ENCODE peak calls at places on chromosome 7, in five cellular contexts. A is ovary, N is K562, E is A549, I is transverse colon. H is an unnamed sample.

GRCh38 chr7:35649711-35650110 is 45.2 kb downstream of the HERPUD2 start:
- DNase-seq in A (no peak), N (no peak), E (no peak), I (no peak), H (no peak)

GRCh38 chr7:36639826-36640225 is 84.5 kb downstream of the AOAH start:
- DNase-seq in A (no peak), N (no peak), E (no peak), I (peak), H (peak)

GRCh38 chr7:30459591-30460245 is 18.9 kb downstream of the NOD1 start:
- DNase-seq in A (peak), N (no peak), E (peak), I (peak), H (no peak)

GRCh38 chr7:51785806-51786205 is 469.2 kb upstream of the COBL start:
- DNase-seq in A (no peak), N (no peak), E (no peak), I (no peak), H (no peak)

GRCh38 chr7:138483516-138483915 is 23.5 kb downstream of the TRIM24 start:
- DNase-seq in A (no peak), N (no peak), E (no peak), I (no peak), H (no peak)

GRCh38 chr7:155862516-155863257 is 50.4 kb upstream of the SHH start:
- DNase-seq in A (no peak), N (peak), E (peak), I (no peak), H (peak)

GRCh38 chr7:30164567-30164966 is 29.8 kb downstream of the MTURN start:
- DNase-seq in A (no peak), N (peak), E (peak), I (no peak), H (no peak)

GRCh38 chr7:4042402-4042801 is 639.7 kb upstream of the FOXK1 start:
- DNase-seq in A (no peak), N (no peak), E (no peak), I (no peak), H (no peak)

GRCh38 chr7:105268511-105269392 is 120.0 kb downstream of the SRPK2 start:
- DNase-seq in A (no peak), N (peak), E (peak), I (no peak), H (no peak)

GRCh38 chr7:139731802-139732470 is 45.9 kb downstream of the HIPK2 start:
- DNase-seq in A (peak), N (no peak), E (peak), I (peak), H (peak)

GRCh38 chr7:618539-619355 is 99.1 kb upstream of the PDGFA start:
- DNase-seq in A (no peak), N (no peak), E (no peak), I (peak), H (peak)

GRCh38 chr7:25180946-25181345 is 47.3 kb downstream of the NPVF start:
- DNase-seq in A (no peak), N (peak), E (peak), I (no peak), H (no peak)

GRCh38 chr7:48280100-48280499 is 108.8 kb downstream of the ABCA13 start:
- DNase-seq in A (no peak), N (no peak), E (no peak), I (no peak), H (no peak)

GRCh38 chr7:63114371-63114985 is 884.2 kb upstream of the ZNF722 start:
- DNase-seq in A (no peak), N (no peak), E (no peak), I (no peak), H (no peak)

GRCh38 chr7:33251261-33251660 is 121.9 kb downstream of the BBS9 start:
- DNase-seq in A (no peak), N (no peak), E (peak), I (no peak), H (no peak)

GRCh38 chr7:123432601-123433000 is 101.8 kb downstream of the IQUB start:
- DNase-seq in A (no peak), N (no peak), E (no peak), I (no peak), H (no peak)

GRCh38 chr7:1404881-1405548 is 54.3 kb downstream of the MICALL2 start:
- DNase-seq in A (no peak), N (no peak), E (no peak), I (no peak), H (no peak)

GRCh38 chr7:134948246-134948645 is 38.1 kb upstream of the AGBL3 start:
- DNase-seq in A (no peak), N (no peak), E (no peak), I (no peak), H (no peak)

GRCh38 chr7:7175075-7175695 is 7.2 kb upstream of the C1GALT1 start:
- DNase-seq in A (no peak), N (no peak), E (no peak), I (no peak), H (no peak)

GRCh38 chr7:112080441-112080840 is 125.8 kb downstream of the DOCK4 start:
- DNase-seq in A (no peak), N (no peak), E (peak), I (no peak), H (no peak)

GRCh38 chr7:151129141-151129835 is 38.2 kb downstream of the GBX1 start:
- DNase-seq in A (no peak), N (no peak), E (no peak), I (no peak), H (no peak)

GRCh38 chr7:78212476-78213060 is 414.0 kb downstream of the PHTF2 start:
- DNase-seq in A (no peak), N (no peak), E (no peak), I (no peak), H (no peak)

GRCh38 chr7:35647171-35647574 is 47.8 kb downstream of the HERPUD2 start:
- DNase-seq in A (no peak), N (peak), E (no peak), I (peak), H (no peak)

GRCh38 chr7:131604841-131605279 is 48.4 kb upstream of the PODXL start:
- DNase-seq in A (no peak), N (no peak), E (peak), I (no peak), H (no peak)

GRCh38 chr7:129188372-129188891 is at the start of gene SMO:
- DNase-seq in A (peak), N (no peak), E (peak), I (peak), H (peak)

GRCh38 chr7:147298611-147299043 is 1182.0 kb downstream of the CNTNAP2 start:
- DNase-seq in A (no peak), N (no peak), E (no peak), I (no peak), H (no peak)

GRCh38 chr7:23373151-23374004 is 74.2 kb downstream of the MALSU1 start:
- DNase-seq in A (no peak), N (no peak), E (no peak), I (no peak), H (no peak)

GRCh38 chr7:150983893-150984368 is 5.8 kb upstream of the KCNH2 start:
- DNase-seq in A (no peak), N (peak), E (no peak), I (no peak), H (no peak)

GRCh38 chr7:99030951-99031350 is 113.0 kb downstream of the SMURF1 start:
- DNase-seq in A (peak), N (no peak), E (no peak), I (no peak), H (no peak)

DNA sequence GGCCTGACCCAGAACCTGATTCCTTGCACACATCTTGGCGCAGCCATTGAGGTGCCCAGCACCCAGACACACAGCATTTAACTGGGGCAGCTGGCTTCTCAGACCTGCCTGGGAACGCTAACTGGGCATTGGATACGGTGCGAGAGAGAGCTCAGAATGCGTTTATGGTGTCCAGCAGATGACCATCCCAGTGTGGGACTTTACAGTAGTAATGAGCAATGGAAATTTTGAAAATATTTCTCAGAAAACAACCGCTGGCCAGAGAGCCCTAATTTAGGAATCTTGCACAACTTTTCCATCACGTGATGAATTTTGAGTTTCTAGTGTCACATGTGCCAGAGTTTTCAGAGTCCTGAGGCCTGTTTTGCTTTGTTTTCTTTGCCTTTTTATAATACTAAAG is 78.2 kb upstream of the SEC61G start:
- DNase-seq in A (peak), N (no peak), E (no peak), I (no peak), H (no peak)
- TF ChIP-seq EP300 in A (no peak), N (no peak), E (no peak), I (no peak), H (no peak)

DNA sequence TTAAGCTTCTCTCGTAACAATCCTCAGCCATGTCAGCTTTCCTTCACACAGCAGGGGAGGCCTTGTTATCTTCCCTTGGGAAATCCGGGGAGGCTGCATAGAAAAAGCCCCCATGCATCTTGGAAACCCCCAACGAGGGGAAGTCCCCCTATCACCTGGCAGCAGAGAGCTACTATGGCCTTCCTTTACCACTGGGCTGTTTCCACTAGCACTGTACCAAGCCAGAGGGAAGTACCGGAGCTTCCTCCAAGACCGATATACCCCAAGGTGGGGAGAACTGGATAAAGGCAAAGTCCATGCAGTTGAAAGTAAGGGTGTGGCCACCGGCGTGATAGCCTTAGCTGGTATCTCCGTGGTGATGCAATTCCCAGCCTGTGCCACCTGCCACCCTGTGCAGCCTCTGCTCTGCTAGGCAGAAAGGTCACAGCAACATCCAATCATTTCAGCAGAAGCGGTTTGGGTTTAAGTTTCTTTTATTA is 4.4 kb upstream of the CLIP2 start:
- DNase-seq in A (no peak), N (no peak), E (peak), I (peak), H (peak)
- TF ChIP-seq EP300 in A (no peak), N (no peak), E (no peak), I (peak), H (no peak)

DNA sequence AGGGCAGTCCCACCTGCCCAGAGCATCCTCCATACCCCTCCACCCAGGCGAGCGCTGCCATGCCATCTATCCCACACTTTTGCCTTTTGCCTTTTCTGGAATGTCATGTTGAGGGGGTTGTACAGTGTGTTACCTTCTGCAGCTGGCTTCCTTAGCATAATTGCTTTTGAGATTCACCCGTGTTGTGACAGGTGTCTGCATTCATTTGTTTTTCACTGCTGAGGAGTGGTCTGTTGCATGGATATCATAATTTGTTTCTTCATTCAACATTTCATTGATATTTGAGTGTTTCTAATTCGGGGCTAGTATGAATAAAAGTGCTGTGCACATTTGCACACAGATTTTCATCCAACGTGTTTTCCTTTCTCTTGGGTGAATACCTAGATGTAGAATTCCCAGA is 353.9 kb downstream of the PAXIP1 start:
- DNase-seq in A (no peak), N (no peak), E (no peak), I (no peak), H (no peak)
- TF ChIP-seq EP300 in A (no peak), N (no peak), E (no peak), I (no peak), H (no peak)

GRCh38 chr7:100488333-100489095 is 4.8 kb downstream of the NYAP1 start:
- DNase-seq in A (no peak), N (no peak), E (no peak), I (no peak), H (no peak)

GRCh38 chr7:100489121-100489520 is 5.4 kb downstream of the NYAP1 start:
- DNase-seq in A (peak), N (no peak), E (no peak), I (no peak), H (no peak)

GRCh38 chr7:100490483-100491191 is 6.9 kb downstream of the NYAP1 start:
- DNase-seq in A (no peak), N (no peak), E (no peak), I (no peak), H (no peak)

GRCh38 chr7:100491192-100491578 is 7.5 kb downstream of the NYAP1 start:
- DNase-seq in A (no peak), N (no peak), E (no peak), I (no peak), H (no peak)

DNA sequence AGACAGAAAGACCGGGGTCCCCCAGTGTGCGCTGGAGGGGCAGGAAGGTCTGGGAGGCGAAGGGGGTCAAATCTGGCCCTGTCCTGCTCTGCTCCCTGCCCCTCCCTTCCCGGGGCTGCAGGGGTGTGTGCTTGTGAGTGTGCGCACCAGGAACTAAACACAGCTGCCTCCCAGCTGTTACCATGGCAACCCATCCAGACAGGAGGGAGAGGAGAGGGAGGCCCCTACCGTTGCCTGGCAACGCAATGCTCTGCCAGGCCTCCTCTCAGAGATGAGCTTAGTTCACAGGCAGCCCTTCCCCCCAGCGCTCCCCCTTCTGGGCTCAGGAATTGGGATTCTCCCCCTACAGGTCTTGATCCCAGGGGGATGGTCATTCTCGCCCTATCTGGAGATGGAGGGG is 6.1 kb downstream of the NYAP1 start:
- DNase-seq in A (peak), N (peak), E (peak), I (no peak), H (peak)
- TF ChIP-seq EP300 in A (no peak), N (no peak), E (no peak), I (no peak), H (no peak)

GRCh38 chr7:2497065-2497464 is 20.9 kb upstream of the GRIFIN start:
- DNase-seq in A (no peak), N (no peak), E (no peak), I (no peak), H (no peak)
- TF ChIP-seq EP300 in A (no peak), N (no peak), E (no peak), I (no peak), H (no peak)

GRCh38 chr7:27690649-27691048 is 28.0 kb upstream of the HIBADH start:
- DNase-seq in A (no peak), N (no peak), E (no peak), I (no peak), H (no peak)
- TF ChIP-seq EP300 in A (no peak), N (no peak), E (no peak), I (no peak), H (no peak)

GRCh38 chr7:106400990-106401389 is 116.2 kb upstream of the NAMPT start:
- DNase-seq in A (no peak), N (no peak), E (no peak), I (no peak), H (no peak)
- TF ChIP-seq EP300 in A (no peak), N (no peak), E (no peak), I (no peak), H (no peak)

H was measured in stomach.